ENCODE peak calls at places on chromosomes 4 and X, in six cellular contexts. W, C, L, R, P and J are unnamed samples.

GRCh38 chr4:14415146-14415545 is 587.1 kb upstream of the CPEB2 start:
- DNase-seq in W (peak), C (no peak), L (no peak), R (no peak), P (no peak), J (no peak)

GRCh38 chr4:174764105-174764729 is 64.8 kb downstream of the GLRA3 start:
- DNase-seq in W (peak), C (no peak), L (no peak), R (peak), P (no peak), J (no peak)

GRCh38 chr4:5041609-5042234 is 9.6 kb upstream of the STK32B start:
- DNase-seq in W (no peak), C (no peak), L (no peak), R (no peak), P (no peak), J (no peak)

GRCh38 chr4:74109894-74110605 is 11.1 kb upstream of the CXCL2 start:
- DNase-seq in W (no peak), C (no peak), L (no peak), R (no peak), P (no peak), J (no peak)

GRCh38 chr4:680931-681645 is 6.7 kb downstream of the MYL5 start:
- DNase-seq in W (peak), C (no peak), L (no peak), R (no peak), P (peak), J (peak)

GRCh38 chr4:20194079-20195013 is 57.4 kb upstream of the SLIT2 start:
- DNase-seq in W (no peak), C (no peak), L (no peak), R (no peak), P (no peak), J (no peak)

GRCh38 chr4:24196785-24197184 is 306.9 kb upstream of the PPARGC1A start:
- DNase-seq in W (no peak), C (no peak), L (no peak), R (no peak), P (no peak), J (no peak)

GRCh38 chr4:47913328-47913727 is 1.1 kb downstream of the NFXL1 start:
- DNase-seq in W (peak), C (no peak), L (no peak), R (no peak), P (no peak), J (no peak)

GRCh38 chr4:3013839-3014350 is 50.5 kb downstream of the GRK4 start:
- DNase-seq in W (peak), C (no peak), L (no peak), R (no peak), P (no peak), J (no peak)

GRCh38 chrX:119686087-119686639 is 6.8 kb downstream of the SEPTIN6 start:
- DNase-seq in W (no peak), C (peak), L (no peak), R (no peak), P (peak), J (peak)

GRCh38 chr4:2817701-2818350 is 24.9 kb downstream of the SH3BP2 start:
- DNase-seq in W (peak), C (peak), L (no peak), R (no peak), P (peak), J (no peak)

GRCh38 chr4:7418131-7418943 is 16.4 kb downstream of the PSAPL1 start:
- DNase-seq in W (no peak), C (peak), L (no peak), R (no peak), P (no peak), J (no peak)

GRCh38 chr4:126028871-126029270 is 714.1 kb downstream of the FAT4 start:
- DNase-seq in W (no peak), C (no peak), L (no peak), R (no peak), P (no peak), J (no peak)

GRCh38 chr4:150136036-150136435 is 57.8 kb downstream of the DCLK2 start:
- DNase-seq in W (no peak), C (no peak), L (no peak), R (no peak), P (no peak), J (no peak)
- H3K4me3 ChIP-seq in W (no peak), C (no peak), L (no peak), R (no peak), P (no peak), J (no peak)

GRCh38 chr4:71857713-71858451 is 74.0 kb upstream of the GC start:
- DNase-seq in W (peak), C (peak), L (no peak), R (no peak), P (no peak), J (no peak)
- H3K4me3 ChIP-seq in W (no peak), C (no peak), L (no peak), R (no peak), P (no peak), J (no peak)

GRCh38 chrX:111503594-111503993 is 7.9 kb upstream of the SERTM2 start:
- DNase-seq in W (no peak), C (no peak), L (no peak), R (no peak), P (no peak), J (no peak)

GRCh38 chrX:111506826-111507225 is 4.6 kb upstream of the SERTM2 start:
- DNase-seq in W (no peak), C (no peak), L (no peak), R (no peak), P (no peak), J (no peak)

GRCh38 chrX:111505783-111506182 is 5.7 kb upstream of the SERTM2 start:
- DNase-seq in W (no peak), C (no peak), L (no peak), R (no peak), P (no peak), J (no peak)

GRCh38 chrX:111507931-111508330 is 3.5 kb upstream of the SERTM2 start:
- DNase-seq in W (no peak), C (no peak), L (no peak), R (no peak), P (no peak), J (no peak)

DNA sequence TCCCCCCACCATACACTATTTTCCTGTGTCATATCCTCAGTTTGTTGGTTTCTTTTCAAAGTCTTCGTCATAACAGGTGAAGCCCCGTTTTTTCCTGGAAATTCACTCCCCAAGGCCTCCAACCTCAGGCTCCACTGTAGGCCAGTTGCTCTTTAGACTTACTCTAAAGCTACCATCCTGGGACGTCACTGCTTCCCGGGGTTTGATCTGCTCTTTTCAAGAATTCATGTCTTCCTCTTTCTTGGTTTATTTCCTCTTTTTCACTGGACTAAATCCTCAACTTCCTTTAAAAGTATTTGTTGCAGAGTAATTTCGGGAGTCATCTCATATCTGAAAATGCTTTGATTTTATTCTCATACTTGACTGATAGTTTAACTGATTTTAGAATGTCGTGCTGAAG is 6.5 kb upstream of the SERTM2 start:
- DNase-seq in W (no peak), C (no peak), L (no peak), R (no peak), P (no peak), J (no peak)
- H3K4me3 ChIP-seq in W (no peak), C (no peak), L (no peak), R (no peak), P (no peak), J (no peak)

GRCh38 chrX:427812-428725 is 41.4 kb upstream of the PPP2R3B start:
- DNase-seq in W (peak), C (peak), L (no peak), R (no peak), P (no peak), J (no peak)
- H3K4me3 ChIP-seq in W (peak), C (no peak), L (no peak), R (no peak), P (no peak), J (peak)

DNA sequence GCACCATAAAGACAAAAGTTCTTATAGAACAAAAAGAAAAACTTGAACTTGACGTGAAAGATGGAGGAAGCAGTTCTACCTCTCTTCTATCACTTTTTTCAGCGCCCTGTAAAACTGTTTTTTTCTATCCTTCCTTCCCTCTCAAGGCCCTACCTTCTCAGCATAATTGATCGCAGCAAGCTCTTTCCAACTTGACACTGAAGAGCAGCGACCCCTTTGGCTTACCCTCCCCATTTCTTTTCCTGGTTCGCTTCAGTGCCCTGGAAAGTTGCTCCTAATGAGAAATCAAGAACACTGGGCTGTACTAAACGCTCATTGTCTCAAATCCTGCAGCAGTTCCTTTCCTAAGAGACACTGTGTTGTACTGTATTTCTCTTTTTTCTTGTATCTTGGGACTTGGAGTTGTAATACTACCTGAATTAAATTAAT is 150.6 kb upstream of the SLC4A4 start:
- DNase-seq in W (peak), C (no peak), L (no peak), R (no peak), P (no peak), J (no peak)
- H3K4me3 ChIP-seq in W (no peak), C (no peak), L (peak), R (peak), P (peak), J (peak)

DNA sequence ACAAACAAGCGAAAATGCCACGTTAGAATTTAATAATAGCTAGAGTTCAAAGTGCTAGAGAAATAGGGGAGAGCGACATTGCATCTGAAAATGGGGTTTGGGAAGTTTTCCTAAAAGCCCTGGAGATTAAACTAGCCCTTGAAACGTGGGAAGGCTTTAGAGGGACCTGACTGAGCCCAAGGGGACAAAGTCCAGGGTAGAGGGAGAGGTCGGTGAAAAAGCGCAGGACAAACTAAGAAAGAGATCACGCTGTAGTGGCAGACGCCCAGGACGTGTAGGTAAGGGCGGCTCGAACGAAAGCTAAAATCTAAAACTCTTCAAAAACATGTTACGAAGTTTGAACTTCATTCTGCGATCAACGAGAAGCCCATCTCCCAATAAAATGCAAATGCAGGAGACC is 1.1 kb upstream of the ATP11C start:
- DNase-seq in W (no peak), C (no peak), L (no peak), R (no peak), P (no peak), J (no peak)
- H3K4me3 ChIP-seq in W (no peak), C (no peak), L (no peak), R (peak), P (no peak), J (no peak)

GRCh38 chr4:87882321-87882720 is 49.6 kb downstream of the MEPE start:
- DNase-seq in W (no peak), C (no peak), L (no peak), R (no peak), P (no peak), J (no peak)
- H3K4me3 ChIP-seq in W (no peak), C (no peak), L (no peak), R (no peak), P (no peak), J (no peak)

GRCh38 chrX:11757397-11757728 is 674 bp upstream of the MSL3 start:
- DNase-seq in W (no peak), C (no peak), L (no peak), R (no peak), P (no peak), J (no peak)

GRCh38 chrX:11754958-11755645 is 2.9 kb upstream of the MSL3 start:
- DNase-seq in W (no peak), C (no peak), L (no peak), R (no peak), P (no peak), J (no peak)

GRCh38 chrX:11755724-11756123 is 2.3 kb upstream of the MSL3 start:
- DNase-seq in W (no peak), C (no peak), L (no peak), R (no peak), P (no peak), J (no peak)

GRCh38 chrX:11757729-11758399 is at the start of gene MSL3:
- DNase-seq in W (peak), C (peak), L (no peak), R (no peak), P (peak), J (no peak)

DNA sequence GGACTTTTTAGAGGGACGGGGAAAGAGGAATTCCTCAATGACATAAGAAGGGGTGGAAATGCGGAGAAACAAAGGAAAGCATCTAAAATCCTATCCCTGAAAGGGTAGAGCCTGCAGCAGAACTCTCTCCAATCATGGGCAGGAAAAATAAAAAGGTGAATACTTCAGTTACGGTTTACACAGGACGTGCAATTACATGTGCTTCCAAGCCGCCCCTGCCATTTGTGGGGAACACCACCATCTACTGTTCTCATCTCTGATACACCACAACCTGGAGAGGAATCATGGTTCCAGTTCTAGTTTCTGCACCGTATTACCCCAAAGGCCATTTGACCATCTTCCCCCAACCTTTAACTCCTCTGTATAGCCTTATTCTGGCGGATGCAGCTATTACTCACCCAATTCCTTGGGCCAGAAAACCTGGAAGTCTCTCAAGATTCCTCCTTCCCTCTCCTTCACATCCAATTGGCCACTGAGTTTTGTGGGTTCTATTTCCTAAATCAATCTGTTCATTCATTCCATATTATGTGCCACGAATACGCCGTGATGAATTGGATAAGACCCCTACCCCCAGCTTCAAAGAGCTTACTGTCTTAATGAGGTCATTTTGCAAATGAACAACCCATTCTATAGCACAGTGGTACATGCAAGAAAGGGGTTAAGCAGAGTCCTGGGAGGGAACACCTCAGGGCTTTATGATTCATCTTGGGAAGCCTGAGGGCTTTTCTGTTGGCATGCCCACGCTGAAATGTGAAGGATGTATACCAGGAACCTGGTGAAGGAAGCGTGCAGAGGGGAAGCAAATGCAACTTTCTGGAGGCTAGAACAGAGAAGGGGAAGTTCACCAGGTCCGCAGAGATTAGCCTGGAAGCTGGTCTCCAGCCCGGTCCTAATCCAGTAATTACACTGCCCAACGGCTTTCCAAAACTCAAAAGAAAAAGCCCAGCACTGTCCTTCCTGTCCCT is 1.4 kb upstream of the MSL3 start:
- DNase-seq in W (peak), C (no peak), L (no peak), R (no peak), P (no peak), J (no peak)
- H3K4me3 ChIP-seq in W (no peak), C (peak), L (peak), R (no peak), P (no peak), J (no peak)

DNA sequence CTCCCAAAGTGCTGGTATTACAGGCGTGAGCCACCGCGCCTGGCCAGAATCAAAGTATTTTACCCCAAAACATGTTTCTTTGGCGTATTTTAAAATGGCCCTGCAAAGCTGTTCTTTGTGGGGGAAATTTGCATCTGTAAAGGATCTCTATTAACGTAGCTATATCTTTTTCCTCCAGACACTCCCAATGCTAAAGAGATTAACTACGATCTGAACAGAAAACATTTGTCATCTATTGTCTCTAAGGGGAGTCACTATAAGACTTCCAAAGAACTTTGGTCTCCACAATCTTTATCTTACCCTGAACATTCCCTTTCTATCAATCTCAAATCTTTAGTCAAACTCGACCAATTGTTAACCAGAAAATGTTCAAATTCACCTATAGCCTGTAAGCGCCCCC is 19.1 kb upstream of the PDS5A start:
- DNase-seq in W (no peak), C (no peak), L (no peak), R (no peak), P (no peak), J (no peak)
- H3K4me3 ChIP-seq in W (no peak), C (no peak), L (no peak), R (no peak), P (no peak), J (no peak)